ENCODE peak calls at places on chromosome 7, in ten cellular contexts. H, X, N, P, A, V, C, L, T and Z are unnamed samples.

GRCh38 chr7:904847-905246 is 28.5 kb downstream of the GET4 start:
- DNase-seq in N (no peak), H (peak; percentile 67), L (no peak), T (no peak), P (no peak), X (no peak), C (no peak), V (no peak), A (no peak), Z (peak; percentile 66)

GRCh38 chr7:154438571-154438970 is 386.4 kb downstream of the DPP6 start:
- DNase-seq in L (no peak), P (no peak), N (no peak), A (no peak), X (no peak), H (no peak), T (no peak), V (no peak), C (no peak), Z (no peak)

GRCh38 chr7:122412441-122412840 is 107.9 kb upstream of the FEZF1 start:
- DNase-seq in N (no peak), T (no peak), H (peak; percentile 45), P (no peak), A (no peak), X (peak; percentile 31), L (no peak), V (no peak), C (no peak), Z (no peak)

GRCh38 chr7:120949393-120949799 is 1.2 kb upstream of the ING3 start:
- DNase-seq in A (no peak), H (no peak), N (no peak), X (no peak), C (no peak), T (no peak), L (no peak), P (no peak), V (no peak), Z (no peak)

GRCh38 chr7:28389504-28390385 is 22.6 kb upstream of the CREB5 start:
- DNase-seq in P (no peak), T (peak; percentile 44), A (peak; percentile 43), L (peak; percentile 25), C (no peak), H (peak; percentile 85), X (peak; percentile 76), N (peak; percentile 40), V (peak; percentile 71), Z (no peak)

GRCh38 chr7:2248984-2249694 is 7.1 kb downstream of the NUDT1 start:
- DNase-seq in L (peak; percentile 26), V (peak; percentile 75), P (no peak), T (peak; percentile 61), X (peak; percentile 21), C (peak; percentile 44), H (peak; percentile 97), N (no peak), A (peak; percentile 47), Z (peak; percentile 76)

GRCh38 chr7:2738110-2738509 is 50.1 kb downstream of the AMZ1 start:
- DNase-seq in A (no peak), P (no peak), X (no peak), N (no peak), L (peak; percentile 30), C (no peak), V (peak; percentile 36), H (peak; percentile 60), T (no peak), Z (peak; percentile 57)

GRCh38 chr7:123557016-123557630 is 495 bp downstream of the NDUFA5 start:
- DNase-seq in C (no peak), T (no peak), P (no peak), A (no peak), V (no peak), L (no peak), X (no peak), N (no peak), H (no peak), Z (no peak)

GRCh38 chr7:77664715-77665114 is 31.5 kb upstream of the RSBN1L start:
- DNase-seq in X (no peak), A (no peak), P (no peak), V (no peak), N (no peak), T (no peak), C (no peak), L (no peak), H (no peak), Z (no peak)

GRCh38 chr7:44971991-44972441 is 6.8 kb downstream of the MYO1G start:
- DNase-seq in T (no peak), X (no peak), V (no peak), H (no peak), P (no peak), N (no peak), A (no peak), L (no peak), C (peak; percentile 5), Z (peak; percentile 54)

GRCh38 chr7:18400281-18400680 is 95.3 kb upstream of the HDAC9 start:
- DNase-seq in N (no peak), C (no peak), P (no peak), H (no peak), T (no peak), X (no peak), L (no peak), V (no peak), A (no peak), Z (no peak)